ENCODE peak calls at places on chromosomes 4 and X, in ten cellular contexts. One of them, this sample, is unnamed.

GRCh38 chr4:67558493-67558892 is at the start of gene STAP1:
- DNase-seq in tibial nerve: no peak
- DNase-seq in dorsolateral prefrontal cortex: no peak
- DNase-seq in stimulated activated CD4-positive, alpha-beta T cell treated with anti-CD3 and anti-CD28 coated beads, TNF-alpha, amount 100 ng/mL, for 4 hours: no peak
- DNase-seq in lung microvascular endothelial cell: no peak
- DNase-seq in mesendoderm: no peak
- DNase-seq in G401: no peak
- DNase-seq in activated CD4-positive, alpha-beta T cell treated with anti-CD3 and anti-CD28 coated beads for 1 hour: no peak
- DNase-seq in mesothelial cell of epicardium: no peak
- DNase-seq in C1 segment of cervical spinal cord: no peak
- DNase-seq in this sample: no peak

GRCh38 chr4:1295405-1296055 is 5.8 kb downstream of the MAEA start:
- DNase-seq in activated CD4-positive, alpha-beta T cell treated with anti-CD3 and anti-CD28 coated beads for 1 hour: no peak
- DNase-seq in G401: no peak
- DNase-seq in stimulated activated CD4-positive, alpha-beta T cell treated with anti-CD3 and anti-CD28 coated beads, TNF-alpha, amount 100 ng/mL, for 4 hours: no peak
- DNase-seq in C1 segment of cervical spinal cord: no peak
- DNase-seq in tibial nerve: no peak
- DNase-seq in lung microvascular endothelial cell: no peak
- DNase-seq in mesendoderm: no peak
- DNase-seq in mesothelial cell of epicardium: no peak
- DNase-seq in dorsolateral prefrontal cortex: no peak
- DNase-seq in this sample: no peak

GRCh38 chr4:186074189-186074588 is 5.2 kb downstream of the TLR3 start:
- DNase-seq in C1 segment of cervical spinal cord: no peak
- DNase-seq in mesothelial cell of epicardium: no peak
- DNase-seq in stimulated activated CD4-positive, alpha-beta T cell treated with anti-CD3 and anti-CD28 coated beads, TNF-alpha, amount 100 ng/mL, for 4 hours: no peak
- DNase-seq in mesendoderm: no peak
- DNase-seq in dorsolateral prefrontal cortex: no peak
- DNase-seq in G401: no peak
- DNase-seq in activated CD4-positive, alpha-beta T cell treated with anti-CD3 and anti-CD28 coated beads for 1 hour: no peak
- DNase-seq in tibial nerve: no peak
- DNase-seq in lung microvascular endothelial cell: peak
- DNase-seq in this sample: no peak

GRCh38 chr4:73603307-73603710 is 16.9 kb downstream of the RASSF6 start:
- DNase-seq in tibial nerve: no peak
- DNase-seq in stimulated activated CD4-positive, alpha-beta T cell treated with anti-CD3 and anti-CD28 coated beads, TNF-alpha, amount 100 ng/mL, for 4 hours: no peak
- DNase-seq in mesothelial cell of epicardium: no peak
- DNase-seq in mesendoderm: no peak
- DNase-seq in lung microvascular endothelial cell: no peak
- DNase-seq in G401: no peak
- DNase-seq in dorsolateral prefrontal cortex: no peak
- DNase-seq in activated CD4-positive, alpha-beta T cell treated with anti-CD3 and anti-CD28 coated beads for 1 hour: no peak
- DNase-seq in C1 segment of cervical spinal cord: no peak
- DNase-seq in this sample: no peak

GRCh38 chr4:56276547-56276946 is 110.7 kb downstream of the AASDH start:
- DNase-seq in stimulated activated CD4-positive, alpha-beta T cell treated with anti-CD3 and anti-CD28 coated beads, TNF-alpha, amount 100 ng/mL, for 4 hours: no peak
- DNase-seq in lung microvascular endothelial cell: no peak
- DNase-seq in tibial nerve: no peak
- DNase-seq in dorsolateral prefrontal cortex: no peak
- DNase-seq in C1 segment of cervical spinal cord: no peak
- DNase-seq in activated CD4-positive, alpha-beta T cell treated with anti-CD3 and anti-CD28 coated beads for 1 hour: no peak
- DNase-seq in G401: no peak
- DNase-seq in mesendoderm: no peak
- DNase-seq in mesothelial cell of epicardium: no peak
- DNase-seq in this sample: no peak

GRCh38 chr4:79177388-79177787 is 148.5 kb downstream of the NAA11 start:
- DNase-seq in mesothelial cell of epicardium: no peak
- DNase-seq in G401: no peak
- DNase-seq in C1 segment of cervical spinal cord: no peak
- DNase-seq in lung microvascular endothelial cell: no peak
- DNase-seq in mesendoderm: no peak
- DNase-seq in tibial nerve: no peak
- DNase-seq in stimulated activated CD4-positive, alpha-beta T cell treated with anti-CD3 and anti-CD28 coated beads, TNF-alpha, amount 100 ng/mL, for 4 hours: no peak
- DNase-seq in dorsolateral prefrontal cortex: no peak
- DNase-seq in activated CD4-positive, alpha-beta T cell treated with anti-CD3 and anti-CD28 coated beads for 1 hour: no peak
- DNase-seq in this sample: no peak

GRCh38 chrX:140918398-140919043 is 83.9 kb upstream of the SPANXB1 start:
- DNase-seq in dorsolateral prefrontal cortex: no peak
- DNase-seq in mesendoderm: peak
- DNase-seq in stimulated activated CD4-positive, alpha-beta T cell treated with anti-CD3 and anti-CD28 coated beads, TNF-alpha, amount 100 ng/mL, for 4 hours: no peak
- DNase-seq in C1 segment of cervical spinal cord: peak
- DNase-seq in tibial nerve: no peak
- DNase-seq in mesothelial cell of epicardium: no peak
- DNase-seq in G401: peak
- DNase-seq in lung microvascular endothelial cell: peak
- DNase-seq in activated CD4-positive, alpha-beta T cell treated with anti-CD3 and anti-CD28 coated beads for 1 hour: no peak
- DNase-seq in this sample: peak

GRCh38 chr4:144410230-144410783 is 235.6 kb upstream of the HHIP start:
- DNase-seq in mesothelial cell of epicardium: no peak
- DNase-seq in activated CD4-positive, alpha-beta T cell treated with anti-CD3 and anti-CD28 coated beads for 1 hour: no peak
- DNase-seq in lung microvascular endothelial cell: no peak
- DNase-seq in tibial nerve: no peak
- DNase-seq in stimulated activated CD4-positive, alpha-beta T cell treated with anti-CD3 and anti-CD28 coated beads, TNF-alpha, amount 100 ng/mL, for 4 hours: no peak
- DNase-seq in C1 segment of cervical spinal cord: no peak
- DNase-seq in G401: no peak
- DNase-seq in dorsolateral prefrontal cortex: no peak
- DNase-seq in mesendoderm: no peak
- DNase-seq in this sample: no peak

GRCh38 chr4:173998471-173999144 is 284.9 kb downstream of the FBXO8 start:
- DNase-seq in C1 segment of cervical spinal cord: no peak
- DNase-seq in lung microvascular endothelial cell: no peak
- DNase-seq in G401: no peak
- DNase-seq in dorsolateral prefrontal cortex: no peak
- DNase-seq in activated CD4-positive, alpha-beta T cell treated with anti-CD3 and anti-CD28 coated beads for 1 hour: no peak
- DNase-seq in mesendoderm: no peak
- DNase-seq in stimulated activated CD4-positive, alpha-beta T cell treated with anti-CD3 and anti-CD28 coated beads, TNF-alpha, amount 100 ng/mL, for 4 hours: no peak
- DNase-seq in mesothelial cell of epicardium: no peak
- DNase-seq in tibial nerve: no peak
- DNase-seq in this sample: no peak

GRCh38 chr4:98055800-98056501 is 87.3 kb downstream of the STPG2 start:
- DNase-seq in C1 segment of cervical spinal cord: no peak
- DNase-seq in mesendoderm: peak
- DNase-seq in lung microvascular endothelial cell: no peak
- DNase-seq in activated CD4-positive, alpha-beta T cell treated with anti-CD3 and anti-CD28 coated beads for 1 hour: no peak
- DNase-seq in mesothelial cell of epicardium: no peak
- DNase-seq in tibial nerve: no peak
- DNase-seq in dorsolateral prefrontal cortex: no peak
- DNase-seq in G401: no peak
- DNase-seq in stimulated activated CD4-positive, alpha-beta T cell treated with anti-CD3 and anti-CD28 coated beads, TNF-alpha, amount 100 ng/mL, for 4 hours: no peak
- DNase-seq in this sample: no peak

GRCh38 chr4:119897260-119897659 is 169.4 kb downstream of the MAD2L1 start:
- DNase-seq in tibial nerve: no peak
- DNase-seq in G401: peak
- DNase-seq in dorsolateral prefrontal cortex: no peak
- DNase-seq in C1 segment of cervical spinal cord: no peak
- DNase-seq in activated CD4-positive, alpha-beta T cell treated with anti-CD3 and anti-CD28 coated beads for 1 hour: no peak
- DNase-seq in mesothelial cell of epicardium: no peak
- DNase-seq in stimulated activated CD4-positive, alpha-beta T cell treated with anti-CD3 and anti-CD28 coated beads, TNF-alpha, amount 100 ng/mL, for 4 hours: no peak
- DNase-seq in mesendoderm: no peak
- DNase-seq in lung microvascular endothelial cell: no peak
- DNase-seq in this sample: no peak

GRCh38 chrX:50920132-50920531 is 9.6 kb downstream of the BMP15 start:
- DNase-seq in mesendoderm: peak
- DNase-seq in tibial nerve: no peak
- DNase-seq in stimulated activated CD4-positive, alpha-beta T cell treated with anti-CD3 and anti-CD28 coated beads, TNF-alpha, amount 100 ng/mL, for 4 hours: no peak
- DNase-seq in dorsolateral prefrontal cortex: no peak
- DNase-seq in mesothelial cell of epicardium: no peak
- DNase-seq in activated CD4-positive, alpha-beta T cell treated with anti-CD3 and anti-CD28 coated beads for 1 hour: no peak
- DNase-seq in G401: peak
- DNase-seq in lung microvascular endothelial cell: peak
- DNase-seq in C1 segment of cervical spinal cord: no peak
- DNase-seq in this sample: peak

GRCh38 chr4:3651267-3651846 is 114.8 kb upstream of the ADRA2C start:
- DNase-seq in activated CD4-positive, alpha-beta T cell treated with anti-CD3 and anti-CD28 coated beads for 1 hour: no peak
- DNase-seq in mesendoderm: no peak
- DNase-seq in dorsolateral prefrontal cortex: no peak
- DNase-seq in C1 segment of cervical spinal cord: no peak
- DNase-seq in mesothelial cell of epicardium: no peak
- DNase-seq in tibial nerve: no peak
- DNase-seq in lung microvascular endothelial cell: no peak
- DNase-seq in G401: no peak
- DNase-seq in stimulated activated CD4-positive, alpha-beta T cell treated with anti-CD3 and anti-CD28 coated beads, TNF-alpha, amount 100 ng/mL, for 4 hours: no peak
- DNase-seq in this sample: no peak

GRCh38 chr4:48634688-48635308 is 144.7 kb downstream of the ZAR1 start:
- DNase-seq in dorsolateral prefrontal cortex: no peak
- DNase-seq in mesothelial cell of epicardium: no peak
- DNase-seq in stimulated activated CD4-positive, alpha-beta T cell treated with anti-CD3 and anti-CD28 coated beads, TNF-alpha, amount 100 ng/mL, for 4 hours: no peak
- DNase-seq in activated CD4-positive, alpha-beta T cell treated with anti-CD3 and anti-CD28 coated beads for 1 hour: no peak
- DNase-seq in lung microvascular endothelial cell: no peak
- DNase-seq in C1 segment of cervical spinal cord: no peak
- DNase-seq in mesendoderm: no peak
- DNase-seq in G401: no peak
- DNase-seq in tibial nerve: no peak
- DNase-seq in this sample: no peak

GRCh38 chrX:155718964-155719586 is 106.3 kb upstream of the TMLHE start:
- DNase-seq in stimulated activated CD4-positive, alpha-beta T cell treated with anti-CD3 and anti-CD28 coated beads, TNF-alpha, amount 100 ng/mL, for 4 hours: no peak
- DNase-seq in lung microvascular endothelial cell: no peak
- DNase-seq in mesothelial cell of epicardium: no peak
- DNase-seq in activated CD4-positive, alpha-beta T cell treated with anti-CD3 and anti-CD28 coated beads for 1 hour: no peak
- DNase-seq in tibial nerve: no peak
- DNase-seq in G401: peak
- DNase-seq in C1 segment of cervical spinal cord: no peak
- DNase-seq in dorsolateral prefrontal cortex: no peak
- DNase-seq in mesendoderm: no peak
- DNase-seq in this sample: no peak

GRCh38 chr4:11512861-11513260 is 84.2 kb upstream of the HS3ST1 start:
- DNase-seq in tibial nerve: no peak
- DNase-seq in mesendoderm: no peak
- DNase-seq in stimulated activated CD4-positive, alpha-beta T cell treated with anti-CD3 and anti-CD28 coated beads, TNF-alpha, amount 100 ng/mL, for 4 hours: no peak
- DNase-seq in G401: no peak
- DNase-seq in C1 segment of cervical spinal cord: no peak
- DNase-seq in lung microvascular endothelial cell: no peak
- DNase-seq in activated CD4-positive, alpha-beta T cell treated with anti-CD3 and anti-CD28 coated beads for 1 hour: no peak
- DNase-seq in mesothelial cell of epicardium: no peak
- DNase-seq in dorsolateral prefrontal cortex: no peak
- DNase-seq in this sample: no peak

GRCh38 chr4:68658672-68659071 is 11.8 kb downstream of the UGT2B15 start:
- DNase-seq in lung microvascular endothelial cell: no peak
- DNase-seq in mesendoderm: no peak
- DNase-seq in mesothelial cell of epicardium: no peak
- DNase-seq in C1 segment of cervical spinal cord: no peak
- DNase-seq in dorsolateral prefrontal cortex: no peak
- DNase-seq in G401: no peak
- DNase-seq in tibial nerve: no peak
- DNase-seq in activated CD4-positive, alpha-beta T cell treated with anti-CD3 and anti-CD28 coated beads for 1 hour: no peak
- DNase-seq in stimulated activated CD4-positive, alpha-beta T cell treated with anti-CD3 and anti-CD28 coated beads, TNF-alpha, amount 100 ng/mL, for 4 hours: no peak
- DNase-seq in this sample: no peak

GRCh38 chr4:163332526-163333405 is at the start of gene NPY1R:
- DNase-seq in activated CD4-positive, alpha-beta T cell treated with anti-CD3 and anti-CD28 coated beads for 1 hour: no peak
- DNase-seq in C1 segment of cervical spinal cord: peak
- DNase-seq in G401: peak
- DNase-seq in lung microvascular endothelial cell: peak
- DNase-seq in mesothelial cell of epicardium: peak
- DNase-seq in tibial nerve: peak
- DNase-seq in stimulated activated CD4-positive, alpha-beta T cell treated with anti-CD3 and anti-CD28 coated beads, TNF-alpha, amount 100 ng/mL, for 4 hours: no peak
- DNase-seq in mesendoderm: peak
- DNase-seq in dorsolateral prefrontal cortex: peak
- DNase-seq in this sample: peak

GRCh38 chr4:143377635-143378099 is 41.0 kb downstream of the GAB1 start:
- DNase-seq in activated CD4-positive, alpha-beta T cell treated with anti-CD3 and anti-CD28 coated beads for 1 hour: no peak
- DNase-seq in mesothelial cell of epicardium: no peak
- DNase-seq in mesendoderm: no peak
- DNase-seq in lung microvascular endothelial cell: no peak
- DNase-seq in dorsolateral prefrontal cortex: no peak
- DNase-seq in stimulated activated CD4-positive, alpha-beta T cell treated with anti-CD3 and anti-CD28 coated beads, TNF-alpha, amount 100 ng/mL, for 4 hours: no peak
- DNase-seq in G401: no peak
- DNase-seq in tibial nerve: no peak
- DNase-seq in C1 segment of cervical spinal cord: no peak
- DNase-seq in this sample: no peak

GRCh38 chr4:43690121-43690520 is 758.5 kb downstream of the KCTD8 start:
- DNase-seq in C1 segment of cervical spinal cord: no peak
- DNase-seq in tibial nerve: no peak
- DNase-seq in mesothelial cell of epicardium: no peak
- DNase-seq in mesendoderm: no peak
- DNase-seq in lung microvascular endothelial cell: no peak
- DNase-seq in activated CD4-positive, alpha-beta T cell treated with anti-CD3 and anti-CD28 coated beads for 1 hour: no peak
- DNase-seq in G401: no peak
- DNase-seq in dorsolateral prefrontal cortex: no peak
- DNase-seq in stimulated activated CD4-positive, alpha-beta T cell treated with anti-CD3 and anti-CD28 coated beads, TNF-alpha, amount 100 ng/mL, for 4 hours: no peak
- DNase-seq in this sample: no peak

GRCh38 chr4:6926081-6926480 is 16.5 kb downstream of the TBC1D14 start:
- DNase-seq in tibial nerve: no peak
- DNase-seq in mesothelial cell of epicardium: no peak
- DNase-seq in dorsolateral prefrontal cortex: no peak
- DNase-seq in C1 segment of cervical spinal cord: no peak
- DNase-seq in activated CD4-positive, alpha-beta T cell treated with anti-CD3 and anti-CD28 coated beads for 1 hour: no peak
- DNase-seq in stimulated activated CD4-positive, alpha-beta T cell treated with anti-CD3 and anti-CD28 coated beads, TNF-alpha, amount 100 ng/mL, for 4 hours: no peak
- DNase-seq in mesendoderm: no peak
- DNase-seq in G401: no peak
- DNase-seq in lung microvascular endothelial cell: no peak
- DNase-seq in this sample: no peak

GRCh38 chr4:82981116-82981515 is 29.5 kb downstream of the LIN54 start:
- DNase-seq in mesothelial cell of epicardium: no peak
- DNase-seq in G401: no peak
- DNase-seq in lung microvascular endothelial cell: no peak
- DNase-seq in mesendoderm: no peak
- DNase-seq in activated CD4-positive, alpha-beta T cell treated with anti-CD3 and anti-CD28 coated beads for 1 hour: no peak
- DNase-seq in C1 segment of cervical spinal cord: no peak
- DNase-seq in tibial nerve: no peak
- DNase-seq in stimulated activated CD4-positive, alpha-beta T cell treated with anti-CD3 and anti-CD28 coated beads, TNF-alpha, amount 100 ng/mL, for 4 hours: no peak
- DNase-seq in dorsolateral prefrontal cortex: no peak
- DNase-seq in this sample: no peak

This sample was measured in K562.